ENCODE peak calls at places on chromosomes 3 and 15, in four cellular contexts. O, G, X and L are unnamed samples.

GRCh38 chr15:90561344-90562244 is 31.9 kb downstream of the CRTC3 start:
- DNase-seq in O (no peak), G (peak), X (no peak), L (no peak)

GRCh38 chr3:112847692-112848091 is 1.0 kb upstream of the CD200R1L start:
- DNase-seq in O (no peak), G (no peak), X (no peak), L (no peak)

GRCh38 chr3:170222647-170223541 is 670 bp downstream of the PRKCI start:
- DNase-seq in O (peak), X (peak), G (no peak), L (no peak)

GRCh38 chr15:63348392-63348791 is 33.3 kb downstream of the CA12 start:
- DNase-seq in O (peak), G (no peak), X (no peak), L (no peak)

GRCh38 chr3:59872121-59872520 is 822.3 kb upstream of the CFAP20DC start:
- DNase-seq in X (no peak), O (no peak), G (no peak), L (no peak)

GRCh38 chr3:117597865-117598264 is 888.3 kb downstream of the TUSC7 start:
- DNase-seq in G (no peak), O (no peak), X (no peak), L (no peak)

GRCh38 chr3:129005526-129006303 is 4.6 kb downstream of the EFCC1 start:
- DNase-seq in X (no peak), O (peak), G (no peak), L (no peak)

GRCh38 chr15:23532019-23532418 is 33.5 kb upstream of the MKRN3 start:
- DNase-seq in O (no peak), X (no peak), G (no peak), L (no peak)

GRCh38 chr15:65906396-65906795 is 37.1 kb downstream of the RAB11A start:
- DNase-seq in G (no peak), X (no peak), O (no peak), L (no peak)

GRCh38 chr3:45210308-45211038 is 15.6 kb downstream of the TMEM158 start:
- DNase-seq in G (peak), X (peak), O (peak), L (peak)

GRCh38 chr15:75924576-75924975 is 20.9 kb downstream of the FBXO22 start:
- DNase-seq in G (no peak), O (no peak), X (no peak), L (no peak)

GRCh38 chr3:53775834-53776251 is 70.4 kb downstream of the CHDH start:
- DNase-seq in X (no peak), G (no peak), O (no peak), L (no peak)

GRCh38 chr3:55718475-55718874 is 231.4 kb upstream of the WNT5A start:
- DNase-seq in X (no peak), G (no peak), O (no peak), L (no peak)

GRCh38 chr15:38878026-38878425 is 313.4 kb upstream of the RASGRP1 start:
- DNase-seq in O (no peak), X (no peak), G (no peak), L (no peak)

GRCh38 chr3:62732183-62732904 is 142.9 kb downstream of the CADPS start:
- DNase-seq in X (no peak), G (no peak), O (no peak), L (no peak)

GRCh38 chr3:5312278-5312677 is 124.8 kb downstream of the EDEM1 start:
- DNase-seq in O (no peak), X (no peak), G (no peak), L (no peak)

GRCh38 chr15:67359431-67360082 is 105.0 kb downstream of the IQCH start:
- DNase-seq in G (no peak), O (no peak), X (no peak), L (no peak)

GRCh38 chr3:118772036-118773030 is 262.3 kb downstream of the IGSF11 start:
- DNase-seq in X (no peak), G (no peak), O (no peak), L (no peak)

GRCh38 chr15:46343527-46343926 is 708.7 kb downstream of the SQOR start:
- DNase-seq in O (no peak), G (no peak), X (no peak), L (no peak)

GRCh38 chr15:46039703-46040102 is 404.9 kb downstream of the SQOR start:
- DNase-seq in X (no peak), G (no peak), O (no peak), L (no peak)

GRCh38 chr3:127525373-127525772 is 65.2 kb downstream of the TPRA1 start:
- DNase-seq in O (no peak), X (no peak), G (peak), L (no peak)

DNA sequence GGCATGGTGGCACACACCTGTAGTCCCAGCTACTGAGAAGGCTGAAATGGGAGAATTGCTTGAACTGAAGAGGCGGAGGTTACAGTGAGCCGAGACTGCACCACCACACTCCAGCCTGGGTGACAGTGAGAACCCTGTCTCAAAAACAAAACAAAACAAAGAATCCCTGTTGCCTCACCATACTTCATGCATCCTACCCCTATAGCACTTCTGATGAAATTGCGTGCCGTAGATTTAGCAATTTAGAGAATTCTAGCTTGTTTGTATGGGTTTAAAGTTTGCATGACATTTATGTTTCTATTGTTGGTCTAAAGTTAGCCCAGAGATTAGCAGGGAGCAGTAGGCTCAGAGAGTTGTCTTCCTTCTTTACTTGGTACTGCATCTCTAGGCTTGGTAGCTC is 7.8 kb downstream of the RAB5A start:
- DNase-seq in O (no peak), X (no peak), G (no peak), L (no peak)
- TF ChIP-seq CTCF in O (no peak), X (no peak), G (no peak), L (no peak)

GRCh38 chr3:113890256-113890900 is 51.8 kb downstream of the GRAMD1C start:
- DNase-seq in G (no peak), O (no peak), X (no peak), L (no peak)
- TF ChIP-seq CTCF in G (no peak), O (no peak), X (no peak), L (no peak)

GRCh38 chr15:69410290-69410874 is 3.8 kb upstream of the KIF23 start:
- DNase-seq in G (no peak), O (no peak), X (no peak), L (no peak)
- TF ChIP-seq CTCF in G (peak), O (peak), X (no peak), L (no peak)

GRCh38 chr3:195135921-195136320 is 135.0 kb downstream of the XXYLT1 start:
- DNase-seq in O (no peak), X (no peak), G (no peak), L (no peak)

GRCh38 chr3:195129072-195129643 is 141.8 kb downstream of the XXYLT1 start:
- DNase-seq in G (no peak), O (no peak), X (no peak), L (no peak)

GRCh38 chr3:195131149-195131548 is 139.8 kb downstream of the XXYLT1 start:
- DNase-seq in O (no peak), G (no peak), X (no peak), L (no peak)

GRCh38 chr3:195129644-195130492 is 141.1 kb downstream of the XXYLT1 start:
- DNase-seq in G (no peak), O (no peak), X (no peak), L (no peak)

DNA sequence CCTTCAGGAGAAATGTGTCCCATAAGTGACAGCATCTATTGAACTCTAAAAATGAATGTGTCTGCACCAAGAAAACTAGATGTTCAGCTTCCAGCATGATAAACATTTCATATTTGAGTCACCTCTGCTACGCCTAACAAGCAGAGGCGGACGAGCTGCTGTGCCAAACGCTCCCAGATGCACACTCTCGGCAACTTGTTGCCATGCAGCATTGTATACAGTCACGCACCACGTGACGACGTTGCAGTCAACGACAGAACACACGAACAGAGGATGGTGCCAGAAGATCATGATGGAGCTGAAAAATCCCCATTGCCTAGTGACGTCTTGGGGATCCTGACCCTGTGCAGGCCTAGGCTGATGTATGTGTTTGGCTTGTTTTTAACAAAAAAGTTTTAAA is 137.5 kb downstream of the XXYLT1 start:
- DNase-seq in G (peak), O (no peak), X (no peak), L (no peak)
- TF ChIP-seq CTCF in G (no peak), O (no peak), X (no peak), L (no peak)

DNA sequence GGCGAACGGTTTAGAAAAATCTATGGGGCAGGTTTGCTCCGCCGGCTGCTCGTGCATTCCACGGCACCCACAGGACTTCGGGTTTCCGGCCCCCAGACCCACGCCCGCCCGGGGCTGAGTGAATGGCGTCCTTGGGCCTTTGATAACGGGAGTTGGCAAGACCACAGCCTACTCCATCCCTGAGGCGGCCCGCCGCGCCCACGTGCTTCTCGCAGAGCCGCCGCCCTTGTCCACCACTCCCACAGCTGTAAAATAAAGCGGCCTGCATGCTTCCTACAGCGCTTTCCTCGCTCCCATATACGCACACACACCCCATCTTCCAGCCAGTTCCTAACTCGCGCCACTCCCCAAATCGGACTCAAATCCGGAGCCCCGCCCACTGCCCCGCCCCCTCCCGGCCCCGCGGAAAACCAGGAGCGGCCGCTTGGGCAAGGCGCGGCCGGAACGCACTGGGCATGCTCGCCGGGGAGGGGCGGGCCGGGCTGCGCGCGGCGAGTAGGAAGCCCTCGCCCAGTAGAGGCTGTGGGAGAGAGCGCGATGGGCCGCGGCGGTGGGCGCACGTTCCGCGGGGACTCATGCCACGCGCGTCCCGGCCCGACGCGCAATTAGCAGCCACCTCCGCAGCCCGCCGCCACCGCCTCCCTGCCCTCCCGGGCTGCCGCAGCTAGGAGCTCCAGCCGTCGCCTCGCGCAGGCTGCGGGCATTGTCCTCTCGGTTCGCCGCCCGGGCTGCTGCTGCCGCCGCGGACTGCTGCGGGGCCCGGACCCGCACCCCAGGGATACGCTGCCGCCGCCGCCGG is at the start of gene RAP2B:
- DNase-seq in O (peak), X (peak), G (peak), L (peak)
- TF ChIP-seq CTCF in O (no peak), X (no peak), G (no peak), L (no peak)

GRCh38 chr3:184145120-184145524 is 10.0 kb downstream of the EIF2B5 start:
- DNase-seq in G (no peak), O (no peak), X (no peak), L (no peak)
- TF ChIP-seq CTCF in G (peak), O (peak), X (no peak), L (no peak)

GRCh38 chr15:64903331-64903950 is 8.3 kb upstream of the ANKDD1A start:
- DNase-seq in G (no peak), O (no peak), X (no peak), L (no peak)

GRCh38 chr15:64902863-64903262 is 8.8 kb upstream of the ANKDD1A start:
- DNase-seq in O (no peak), G (no peak), X (no peak), L (no peak)

GRCh38 chr15:64901141-64901540 is 10.6 kb upstream of the ANKDD1A start:
- DNase-seq in X (no peak), G (no peak), O (no peak), L (no peak)

GRCh38 chr15:64904189-64904588 is 7.5 kb upstream of the ANKDD1A start:
- DNase-seq in O (no peak), X (no peak), G (no peak), L (no peak)

GRCh38 chr15:64901914-64902313 is 9.8 kb upstream of the ANKDD1A start:
- DNase-seq in O (no peak), X (no peak), G (no peak), L (no peak)
- TF ChIP-seq CTCF in O (no peak), X (no peak), G (no peak), L (no peak)

GRCh38 chr3:160398820-160399346 is at the start of gene IFT80:
- DNase-seq in X (peak), G (peak), O (peak), L (peak)
- TF ChIP-seq CTCF in X (no peak), G (peak), O (no peak), L (no peak)